ENCODE peak calls at places on chromosomes 4 and X, in ten cellular contexts. One of them, this sample, is unnamed.

GRCh38 chrX:105483011-105483410 is 262.5 kb upstream of the TEX13A start:
- DNase-seq in activated CD8-positive, alpha-beta T cell treated with anti-CD3 and anti-CD28 coated beads for 36 hours: no peak
- DNase-seq in MCF 10A: peak
- DNase-seq in HFF-Myc: no peak
- DNase-seq in foreskin keratinocyte: peak
- DNase-seq in fibroblast of mammary gland: peak
- DNase-seq in WTC11: no peak
- DNase-seq in fibroblast of lung: peak
- DNase-seq in Peyer's patch: no peak
- DNase-seq in upper lobe of right lung: no peak
- DNase-seq in this sample: no peak

GRCh38 chrX:39975094-39975865 is 122.5 kb downstream of the BCOR start:
- DNase-seq in WTC11: no peak
- DNase-seq in fibroblast of lung: no peak
- DNase-seq in HFF-Myc: no peak
- DNase-seq in MCF 10A: peak
- DNase-seq in upper lobe of right lung: no peak
- DNase-seq in activated CD8-positive, alpha-beta T cell treated with anti-CD3 and anti-CD28 coated beads for 36 hours: no peak
- DNase-seq in Peyer's patch: no peak
- DNase-seq in foreskin keratinocyte: no peak
- DNase-seq in fibroblast of mammary gland: no peak
- DNase-seq in this sample: no peak

GRCh38 chr4:128220286-128221235 is 67.1 kb downstream of the PGRMC2 start:
- DNase-seq in upper lobe of right lung: no peak
- DNase-seq in Peyer's patch: no peak
- DNase-seq in WTC11: no peak
- DNase-seq in fibroblast of mammary gland: peak
- DNase-seq in HFF-Myc: no peak
- DNase-seq in activated CD8-positive, alpha-beta T cell treated with anti-CD3 and anti-CD28 coated beads for 36 hours: no peak
- DNase-seq in foreskin keratinocyte: peak
- DNase-seq in fibroblast of lung: peak
- DNase-seq in MCF 10A: peak
- DNase-seq in this sample: no peak

GRCh38 chr4:39502034-39502658 is 25.1 kb downstream of the UGDH start:
- DNase-seq in HFF-Myc: no peak
- DNase-seq in fibroblast of mammary gland: peak
- DNase-seq in WTC11: no peak
- DNase-seq in activated CD8-positive, alpha-beta T cell treated with anti-CD3 and anti-CD28 coated beads for 36 hours: no peak
- DNase-seq in upper lobe of right lung: no peak
- DNase-seq in MCF 10A: no peak
- DNase-seq in foreskin keratinocyte: no peak
- DNase-seq in Peyer's patch: no peak
- DNase-seq in fibroblast of lung: peak
- DNase-seq in this sample: no peak

GRCh38 chr4:146638801-146639351 is at the start of gene POU4F2:
- DNase-seq in foreskin keratinocyte: no peak
- DNase-seq in WTC11: peak
- DNase-seq in Peyer's patch: no peak
- DNase-seq in fibroblast of mammary gland: peak
- DNase-seq in fibroblast of lung: peak
- DNase-seq in activated CD8-positive, alpha-beta T cell treated with anti-CD3 and anti-CD28 coated beads for 36 hours: peak
- DNase-seq in HFF-Myc: no peak
- DNase-seq in upper lobe of right lung: peak
- DNase-seq in MCF 10A: no peak
- DNase-seq in this sample: no peak

GRCh38 chr4:123599920-123600394 is 203.4 kb downstream of the SPRY1 start:
- DNase-seq in HFF-Myc: no peak
- DNase-seq in fibroblast of mammary gland: peak
- DNase-seq in foreskin keratinocyte: no peak
- DNase-seq in Peyer's patch: peak
- DNase-seq in MCF 10A: peak
- DNase-seq in WTC11: peak
- DNase-seq in activated CD8-positive, alpha-beta T cell treated with anti-CD3 and anti-CD28 coated beads for 36 hours: peak
- DNase-seq in upper lobe of right lung: peak
- DNase-seq in fibroblast of lung: peak
- DNase-seq in this sample: no peak

GRCh38 chrX:122087353-122087752 is 1039.9 kb downstream of the GLUD2 start:
- DNase-seq in upper lobe of right lung: no peak
- DNase-seq in HFF-Myc: no peak
- DNase-seq in WTC11: no peak
- DNase-seq in foreskin keratinocyte: no peak
- DNase-seq in fibroblast of mammary gland: peak
- DNase-seq in fibroblast of lung: no peak
- DNase-seq in Peyer's patch: no peak
- DNase-seq in MCF 10A: no peak
- DNase-seq in activated CD8-positive, alpha-beta T cell treated with anti-CD3 and anti-CD28 coated beads for 36 hours: no peak
- DNase-seq in this sample: no peak

GRCh38 chrX:2370436-2370835 is 130.3 kb downstream of the DHRSX start:
- DNase-seq in fibroblast of mammary gland: no peak
- DNase-seq in MCF 10A: no peak
- DNase-seq in WTC11: no peak
- DNase-seq in Peyer's patch: no peak
- DNase-seq in activated CD8-positive, alpha-beta T cell treated with anti-CD3 and anti-CD28 coated beads for 36 hours: no peak
- DNase-seq in foreskin keratinocyte: no peak
- DNase-seq in HFF-Myc: no peak
- DNase-seq in upper lobe of right lung: no peak
- DNase-seq in fibroblast of lung: peak
- DNase-seq in this sample: no peak

DNA sequence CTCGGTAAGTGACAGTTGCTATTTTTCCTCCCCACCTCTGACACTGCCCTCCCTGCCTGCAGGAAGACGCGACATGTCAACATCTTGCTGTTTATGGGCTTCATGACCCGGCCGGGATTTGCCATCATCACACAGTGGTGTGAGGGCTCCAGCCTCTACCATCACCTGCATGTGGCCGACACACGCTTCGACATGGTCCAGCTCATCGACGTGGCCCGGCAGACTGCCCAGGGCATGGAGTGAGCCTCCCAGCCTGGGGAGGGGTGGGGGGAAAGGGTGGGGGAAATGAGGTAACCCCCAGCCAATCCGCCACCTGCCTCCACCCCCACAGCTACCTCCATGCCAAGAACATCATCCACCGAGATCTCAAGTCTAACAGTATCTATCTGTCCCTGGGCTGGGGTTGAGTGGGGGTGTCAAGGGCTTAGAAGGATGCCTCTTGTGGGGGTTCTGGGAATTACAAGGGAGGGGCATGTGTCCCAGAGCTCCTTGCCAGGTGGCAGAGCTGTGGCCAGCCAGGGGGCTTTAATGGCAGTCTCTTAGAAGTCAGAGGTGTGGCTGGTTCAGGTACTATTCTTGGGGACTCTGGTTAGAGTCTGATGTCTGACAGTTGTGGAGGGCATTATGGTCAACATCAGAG is 7.8 kb downstream of the ARAF start:
- DNase-seq in upper lobe of right lung: no peak
- DNase-seq in fibroblast of mammary gland: peak
- DNase-seq in WTC11: peak
- DNase-seq in HFF-Myc: no peak
- DNase-seq in MCF 10A: no peak
- DNase-seq in fibroblast of lung: no peak
- DNase-seq in foreskin keratinocyte: no peak
- DNase-seq in Peyer's patch: no peak
- DNase-seq in activated CD8-positive, alpha-beta T cell treated with anti-CD3 and anti-CD28 coated beads for 36 hours: peak
- DNase-seq in this sample: no peak
- TF ChIP-seq CTCF in upper lobe of right lung: peak
- TF ChIP-seq CTCF in fibroblast of mammary gland: peak
- TF ChIP-seq CTCF in WTC11: peak
- TF ChIP-seq CTCF in HFF-Myc: no peak
- TF ChIP-seq CTCF in MCF 10A: peak
- TF ChIP-seq CTCF in fibroblast of lung: peak
- TF ChIP-seq CTCF in foreskin keratinocyte: peak
- TF ChIP-seq CTCF in Peyer's patch: peak
- TF ChIP-seq CTCF in activated CD8-positive, alpha-beta T cell treated with anti-CD3 and anti-CD28 coated beads for 36 hours: peak
- TF ChIP-seq CTCF in this sample: peak

DNA sequence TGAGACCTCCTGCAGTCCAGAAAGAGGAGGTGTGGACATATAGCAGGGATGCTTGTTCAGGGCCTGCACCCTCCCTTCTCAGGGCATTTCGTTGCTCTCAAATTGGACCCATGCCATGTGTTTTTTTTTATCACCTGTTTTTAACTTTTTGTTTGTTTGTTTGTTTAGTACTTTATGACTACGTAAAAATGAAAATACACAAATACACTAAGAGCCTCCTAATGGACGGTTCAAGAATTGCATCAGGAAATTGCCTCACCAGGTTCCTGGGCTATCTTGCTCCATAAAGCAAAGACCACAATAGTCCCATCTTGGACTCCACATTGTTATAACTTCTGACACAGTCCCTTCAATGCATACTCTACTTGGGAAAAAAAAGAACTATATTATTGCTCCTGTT is 1685.9 kb upstream of the TENM3 start:
- DNase-seq in HFF-Myc: no peak
- DNase-seq in upper lobe of right lung: no peak
- DNase-seq in MCF 10A: peak
- DNase-seq in WTC11: no peak
- DNase-seq in fibroblast of mammary gland: no peak
- DNase-seq in foreskin keratinocyte: no peak
- DNase-seq in fibroblast of lung: no peak
- DNase-seq in activated CD8-positive, alpha-beta T cell treated with anti-CD3 and anti-CD28 coated beads for 36 hours: no peak
- DNase-seq in Peyer's patch: no peak
- DNase-seq in this sample: no peak
- TF ChIP-seq CTCF in HFF-Myc: no peak
- TF ChIP-seq CTCF in upper lobe of right lung: no peak
- TF ChIP-seq CTCF in MCF 10A: peak
- TF ChIP-seq CTCF in WTC11: peak
- TF ChIP-seq CTCF in fibroblast of mammary gland: no peak
- TF ChIP-seq CTCF in foreskin keratinocyte: peak
- TF ChIP-seq CTCF in fibroblast of lung: no peak
- TF ChIP-seq CTCF in activated CD8-positive, alpha-beta T cell treated with anti-CD3 and anti-CD28 coated beads for 36 hours: peak
- TF ChIP-seq CTCF in Peyer's patch: no peak
- TF ChIP-seq CTCF in this sample: peak

DNA sequence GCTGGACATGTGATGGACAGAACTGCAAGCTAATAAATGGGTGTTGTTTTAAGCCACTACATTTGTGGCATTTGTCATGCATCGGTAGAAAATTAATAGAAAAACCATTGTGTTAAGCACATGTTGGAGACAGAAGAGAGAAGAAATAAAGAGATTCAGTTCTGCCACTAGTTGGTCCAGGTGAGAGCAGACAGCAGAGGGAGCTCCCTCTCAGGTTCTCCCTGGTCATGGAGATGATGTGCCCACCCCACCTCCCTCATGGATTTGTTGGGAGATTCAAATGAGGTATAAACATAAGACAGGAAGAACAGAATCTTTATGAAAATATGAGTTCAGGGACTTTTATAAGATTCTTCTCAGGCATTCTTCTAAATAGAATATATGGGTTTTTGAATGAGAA is 36.8 kb upstream of the OCIAD2 start:
- DNase-seq in fibroblast of mammary gland: no peak
- DNase-seq in upper lobe of right lung: no peak
- DNase-seq in Peyer's patch: no peak
- DNase-seq in HFF-Myc: no peak
- DNase-seq in MCF 10A: peak
- DNase-seq in activated CD8-positive, alpha-beta T cell treated with anti-CD3 and anti-CD28 coated beads for 36 hours: peak
- DNase-seq in WTC11: peak
- DNase-seq in fibroblast of lung: no peak
- DNase-seq in foreskin keratinocyte: no peak
- DNase-seq in this sample: no peak
- TF ChIP-seq CTCF in fibroblast of mammary gland: peak
- TF ChIP-seq CTCF in upper lobe of right lung: no peak
- TF ChIP-seq CTCF in Peyer's patch: peak
- TF ChIP-seq CTCF in HFF-Myc: peak
- TF ChIP-seq CTCF in MCF 10A: peak
- TF ChIP-seq CTCF in activated CD8-positive, alpha-beta T cell treated with anti-CD3 and anti-CD28 coated beads for 36 hours: no peak
- TF ChIP-seq CTCF in WTC11: no peak
- TF ChIP-seq CTCF in fibroblast of lung: no peak
- TF ChIP-seq CTCF in foreskin keratinocyte: peak
- TF ChIP-seq CTCF in this sample: no peak

GRCh38 chr4:4248885-4249203 is 821 bp upstream of the TMEM128 start:
- DNase-seq in WTC11: no peak
- DNase-seq in Peyer's patch: no peak
- DNase-seq in activated CD8-positive, alpha-beta T cell treated with anti-CD3 and anti-CD28 coated beads for 36 hours: peak
- DNase-seq in fibroblast of lung: no peak
- DNase-seq in MCF 10A: no peak
- DNase-seq in HFF-Myc: no peak
- DNase-seq in fibroblast of mammary gland: peak
- DNase-seq in foreskin keratinocyte: no peak
- DNase-seq in upper lobe of right lung: no peak
- DNase-seq in this sample: no peak

GRCh38 chr4:4249876-4250275 is 1.9 kb upstream of the TMEM128 start:
- DNase-seq in fibroblast of mammary gland: no peak
- DNase-seq in WTC11: no peak
- DNase-seq in Peyer's patch: no peak
- DNase-seq in upper lobe of right lung: no peak
- DNase-seq in fibroblast of lung: no peak
- DNase-seq in MCF 10A: no peak
- DNase-seq in activated CD8-positive, alpha-beta T cell treated with anti-CD3 and anti-CD28 coated beads for 36 hours: no peak
- DNase-seq in foreskin keratinocyte: no peak
- DNase-seq in HFF-Myc: no peak
- DNase-seq in this sample: no peak

GRCh38 chr4:4245172-4245571 is 2.9 kb downstream of the TMEM128 start:
- DNase-seq in WTC11: no peak
- DNase-seq in activated CD8-positive, alpha-beta T cell treated with anti-CD3 and anti-CD28 coated beads for 36 hours: no peak
- DNase-seq in fibroblast of lung: no peak
- DNase-seq in foreskin keratinocyte: no peak
- DNase-seq in HFF-Myc: no peak
- DNase-seq in upper lobe of right lung: no peak
- DNase-seq in fibroblast of mammary gland: no peak
- DNase-seq in Peyer's patch: no peak
- DNase-seq in MCF 10A: no peak
- DNase-seq in this sample: no peak

GRCh38 chr4:4247711-4248035 is 350 bp downstream of the TMEM128 start:
- DNase-seq in fibroblast of lung: no peak
- DNase-seq in foreskin keratinocyte: no peak
- DNase-seq in MCF 10A: no peak
- DNase-seq in WTC11: no peak
- DNase-seq in activated CD8-positive, alpha-beta T cell treated with anti-CD3 and anti-CD28 coated beads for 36 hours: no peak
- DNase-seq in upper lobe of right lung: no peak
- DNase-seq in HFF-Myc: no peak
- DNase-seq in Peyer's patch: no peak
- DNase-seq in fibroblast of mammary gland: no peak
- DNase-seq in this sample: no peak

DNA sequence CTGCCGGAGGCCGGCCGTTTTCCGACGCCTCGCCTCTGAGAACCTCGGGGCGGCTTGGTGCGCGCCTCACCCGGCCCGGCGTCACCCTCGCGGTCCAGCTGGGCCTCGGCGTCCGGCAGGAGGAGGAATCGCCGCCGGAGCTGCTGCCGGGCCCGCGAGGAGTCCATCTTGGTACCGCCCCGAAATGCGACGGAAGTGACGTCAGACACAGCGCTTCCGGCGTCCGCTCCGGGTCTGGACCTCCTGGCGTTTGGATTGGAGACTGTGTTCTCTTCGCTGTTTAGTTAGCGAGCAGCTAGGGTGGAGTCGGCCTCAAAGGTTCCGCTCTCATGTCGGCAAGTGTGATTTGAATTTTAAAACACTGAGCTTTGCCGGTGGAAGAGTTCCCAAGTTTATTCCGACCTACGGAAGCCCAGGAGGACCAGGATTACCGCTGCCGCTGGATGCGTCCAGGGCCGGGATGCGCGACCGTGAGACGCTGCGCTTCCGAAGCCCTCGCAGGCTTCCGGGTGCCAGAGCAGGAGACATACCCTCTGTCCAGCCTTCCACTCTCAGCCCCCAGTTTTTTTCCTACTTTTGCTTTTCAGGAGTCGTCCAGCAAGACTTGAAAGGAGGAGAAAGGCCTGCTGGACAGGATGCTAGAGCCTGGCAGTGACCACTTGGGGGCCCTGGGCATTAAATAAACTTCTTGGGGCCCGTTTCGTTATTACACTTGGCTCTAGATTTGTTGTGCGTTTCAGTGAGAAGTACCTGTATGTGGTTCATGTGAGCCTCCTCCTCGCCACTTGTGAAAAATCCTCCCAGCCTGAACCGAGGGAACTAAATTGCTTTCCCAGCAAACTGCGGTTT is at the start of gene TMEM128:
- DNase-seq in MCF 10A: peak
- DNase-seq in activated CD8-positive, alpha-beta T cell treated with anti-CD3 and anti-CD28 coated beads for 36 hours: peak
- DNase-seq in fibroblast of mammary gland: peak
- DNase-seq in fibroblast of lung: peak
- DNase-seq in upper lobe of right lung: peak
- DNase-seq in foreskin keratinocyte: peak
- DNase-seq in Peyer's patch: peak
- DNase-seq in HFF-Myc: peak
- DNase-seq in WTC11: peak
- DNase-seq in this sample: peak
- TF ChIP-seq CTCF in MCF 10A: no peak
- TF ChIP-seq CTCF in activated CD8-positive, alpha-beta T cell treated with anti-CD3 and anti-CD28 coated beads for 36 hours: peak
- TF ChIP-seq CTCF in fibroblast of mammary gland: no peak
- TF ChIP-seq CTCF in fibroblast of lung: peak
- TF ChIP-seq CTCF in upper lobe of right lung: peak
- TF ChIP-seq CTCF in foreskin keratinocyte: peak
- TF ChIP-seq CTCF in Peyer's patch: peak
- TF ChIP-seq CTCF in HFF-Myc: no peak
- TF ChIP-seq CTCF in WTC11: no peak
- TF ChIP-seq CTCF in this sample: no peak